ENCODE peak calls at places on chromosomes 12 and 14, in five cellular contexts. One of them, this sample, is unnamed.

GRCh38 chr12:6979021-6979420 is 8.3 kb downstream of the EMG1 start:
- DNase-seq in AG10803: no peak
- DNase-seq in endothelial cell of umbilical vein: no peak
- DNase-seq in Caco-2: no peak
- DNase-seq in left ventricle myocardium inferior: no peak
- DNase-seq in this sample: no peak

GRCh38 chr14:64279719-64280668 is 14.2 kb downstream of the ESR2 start:
- DNase-seq in AG10803: no peak
- DNase-seq in endothelial cell of umbilical vein: peak
- DNase-seq in Caco-2: no peak
- DNase-seq in left ventricle myocardium inferior: no peak
- DNase-seq in this sample: peak

GRCh38 chr12:118498171-118498570 is 121.8 kb downstream of the SUDS3 start:
- DNase-seq in AG10803: no peak
- DNase-seq in endothelial cell of umbilical vein: no peak
- DNase-seq in Caco-2: no peak
- DNase-seq in left ventricle myocardium inferior: no peak
- DNase-seq in this sample: no peak

GRCh38 chr12:78455991-78456390 is 408.6 kb upstream of the SYT1 start:
- DNase-seq in AG10803: no peak
- DNase-seq in endothelial cell of umbilical vein: no peak
- DNase-seq in Caco-2: no peak
- DNase-seq in left ventricle myocardium inferior: no peak
- DNase-seq in this sample: no peak

GRCh38 chr12:93894391-93895095 is 217.4 kb downstream of the CRADD start:
- DNase-seq in AG10803: peak
- DNase-seq in endothelial cell of umbilical vein: no peak
- DNase-seq in Caco-2: no peak
- DNase-seq in left ventricle myocardium inferior: peak
- DNase-seq in this sample: peak

GRCh38 chr12:62785941-62786559 is 148.9 kb downstream of the PPM1H start:
- DNase-seq in AG10803: peak
- DNase-seq in endothelial cell of umbilical vein: peak
- DNase-seq in Caco-2: no peak
- DNase-seq in left ventricle myocardium inferior: no peak
- DNase-seq in this sample: peak

GRCh38 chr12:117076410-117077372 is 22.5 kb downstream of the TESC start:
- DNase-seq in AG10803: no peak
- DNase-seq in endothelial cell of umbilical vein: no peak
- DNase-seq in Caco-2: no peak
- DNase-seq in left ventricle myocardium inferior: no peak
- DNase-seq in this sample: peak

GRCh38 chr14:68384335-68384734 is 408.5 kb downstream of the ZFP36L1 start:
- DNase-seq in AG10803: peak
- DNase-seq in endothelial cell of umbilical vein: no peak
- DNase-seq in Caco-2: no peak
- DNase-seq in left ventricle myocardium inferior: peak
- DNase-seq in this sample: peak

GRCh38 chr12:130451001-130451930 is 113.6 kb downstream of the PIWIL1 start:
- DNase-seq in AG10803: no peak
- DNase-seq in endothelial cell of umbilical vein: no peak
- DNase-seq in Caco-2: no peak
- DNase-seq in left ventricle myocardium inferior: no peak
- DNase-seq in this sample: no peak

GRCh38 chr14:100726812-100727564 is at the start of gene DLK1:
- DNase-seq in AG10803: no peak
- DNase-seq in endothelial cell of umbilical vein: no peak
- DNase-seq in Caco-2: no peak
- DNase-seq in left ventricle myocardium inferior: no peak
- DNase-seq in this sample: no peak

GRCh38 chr14:69288001-69288771 is 28.2 kb downstream of the GALNT16 start:
- DNase-seq in AG10803: peak
- DNase-seq in endothelial cell of umbilical vein: peak
- DNase-seq in Caco-2: no peak
- DNase-seq in left ventricle myocardium inferior: peak
- DNase-seq in this sample: peak

GRCh38 chr12:132168311-132169031 is 24.2 kb downstream of the NOC4L start:
- DNase-seq in AG10803: no peak
- DNase-seq in endothelial cell of umbilical vein: no peak
- DNase-seq in Caco-2: no peak
- DNase-seq in left ventricle myocardium inferior: peak
- DNase-seq in this sample: no peak

GRCh38 chr12:69885656-69886055 is 60.6 kb downstream of the MYRFL start:
- DNase-seq in AG10803: no peak
- DNase-seq in endothelial cell of umbilical vein: no peak
- DNase-seq in Caco-2: no peak
- DNase-seq in left ventricle myocardium inferior: no peak
- DNase-seq in this sample: no peak

GRCh38 chr12:108666326-108666995 is 32.8 kb upstream of the SELPLG start:
- DNase-seq in AG10803: peak
- DNase-seq in endothelial cell of umbilical vein: no peak
- DNase-seq in Caco-2: no peak
- DNase-seq in left ventricle myocardium inferior: peak
- DNase-seq in this sample: peak

GRCh38 chr12:120261951-120262851 is 3.3 kb downstream of the PXN start:
- DNase-seq in AG10803: no peak
- DNase-seq in endothelial cell of umbilical vein: peak
- DNase-seq in Caco-2: no peak
- DNase-seq in left ventricle myocardium inferior: no peak
- DNase-seq in this sample: no peak

GRCh38 chr14:52563120-52563519 is 10.5 kb downstream of the GPR137C start:
- DNase-seq in AG10803: peak
- DNase-seq in endothelial cell of umbilical vein: peak
- DNase-seq in Caco-2: no peak
- DNase-seq in left ventricle myocardium inferior: no peak
- DNase-seq in this sample: peak

GRCh38 chr12:86230516-86231146 is 25.6 kb downstream of the MGAT4C start:
- DNase-seq in AG10803: no peak
- DNase-seq in endothelial cell of umbilical vein: peak
- DNase-seq in Caco-2: no peak
- DNase-seq in left ventricle myocardium inferior: no peak
- DNase-seq in this sample: peak

GRCh38 chr12:130153803-130154202 is 8.5 kb upstream of the FZD10 start:
- DNase-seq in AG10803: no peak
- DNase-seq in endothelial cell of umbilical vein: no peak
- DNase-seq in Caco-2: no peak
- DNase-seq in left ventricle myocardium inferior: no peak
- DNase-seq in this sample: no peak

GRCh38 chr12:21941522-21942376 is 523 bp upstream of the ABCC9 start:
- DNase-seq in AG10803: peak
- DNase-seq in endothelial cell of umbilical vein: peak
- DNase-seq in Caco-2: peak
- DNase-seq in left ventricle myocardium inferior: peak
- DNase-seq in this sample: peak

GRCh38 chr14:102231476-102232347 is 73.3 kb downstream of the MOK start:
- DNase-seq in AG10803: no peak
- DNase-seq in endothelial cell of umbilical vein: no peak
- DNase-seq in Caco-2: no peak
- DNase-seq in left ventricle myocardium inferior: no peak
- DNase-seq in this sample: no peak

GRCh38 chr14:104450811-104451401 is 128.7 kb upstream of the C14orf180 start:
- DNase-seq in AG10803: no peak
- DNase-seq in endothelial cell of umbilical vein: no peak
- DNase-seq in Caco-2: no peak
- DNase-seq in left ventricle myocardium inferior: no peak
- DNase-seq in this sample: no peak
- TF ChIP-seq CTCF in AG10803: no peak
- TF ChIP-seq CTCF in endothelial cell of umbilical vein: no peak
- TF ChIP-seq CTCF in Caco-2: no peak
- TF ChIP-seq CTCF in left ventricle myocardium inferior: no peak
- TF ChIP-seq CTCF in this sample: no peak

GRCh38 chr12:133206390-133206789 is 25.1 kb downstream of the ZNF268 start:
- DNase-seq in AG10803: no peak
- DNase-seq in endothelial cell of umbilical vein: no peak
- DNase-seq in Caco-2: no peak
- DNase-seq in left ventricle myocardium inferior: no peak
- DNase-seq in this sample: no peak

GRCh38 chr12:133204264-133204603 is 22.9 kb downstream of the ZNF268 start:
- DNase-seq in AG10803: no peak
- DNase-seq in endothelial cell of umbilical vein: no peak
- DNase-seq in Caco-2: no peak
- DNase-seq in left ventricle myocardium inferior: no peak
- DNase-seq in this sample: no peak

GRCh38 chr12:133203344-133204263 is 22.3 kb downstream of the ZNF268 start:
- DNase-seq in AG10803: peak
- DNase-seq in endothelial cell of umbilical vein: no peak
- DNase-seq in Caco-2: no peak
- DNase-seq in left ventricle myocardium inferior: no peak
- DNase-seq in this sample: peak

GRCh38 chr12:133201888-133202287 is 20.6 kb downstream of the ZNF268 start:
- DNase-seq in AG10803: no peak
- DNase-seq in endothelial cell of umbilical vein: no peak
- DNase-seq in Caco-2: no peak
- DNase-seq in left ventricle myocardium inferior: no peak
- DNase-seq in this sample: no peak

GRCh38 chr12:133202493-133203343 is 21.4 kb downstream of the ZNF268 start:
- DNase-seq in AG10803: no peak
- DNase-seq in endothelial cell of umbilical vein: no peak
- DNase-seq in Caco-2: no peak
- DNase-seq in left ventricle myocardium inferior: no peak
- DNase-seq in this sample: no peak
- H3K4me3 ChIP-seq in AG10803: no peak
- H3K4me3 ChIP-seq in endothelial cell of umbilical vein: no peak
- H3K4me3 ChIP-seq in Caco-2: no peak
- H3K4me3 ChIP-seq in left ventricle myocardium inferior: no peak
- H3K4me3 ChIP-seq in this sample: no peak

GRCh38 chr14:61716956-61717355 is 21.6 kb downstream of the HIF1A start:
- DNase-seq in AG10803: no peak
- DNase-seq in endothelial cell of umbilical vein: no peak
- DNase-seq in Caco-2: no peak
- DNase-seq in left ventricle myocardium inferior: no peak
- DNase-seq in this sample: no peak

GRCh38 chr14:61712137-61712536 is 16.8 kb downstream of the HIF1A start:
- DNase-seq in AG10803: no peak
- DNase-seq in endothelial cell of umbilical vein: no peak
- DNase-seq in Caco-2: no peak
- DNase-seq in left ventricle myocardium inferior: no peak
- DNase-seq in this sample: peak

GRCh38 chr14:61718039-61718438 is 22.7 kb downstream of the HIF1A start:
- DNase-seq in AG10803: no peak
- DNase-seq in endothelial cell of umbilical vein: no peak
- DNase-seq in Caco-2: no peak
- DNase-seq in left ventricle myocardium inferior: no peak
- DNase-seq in this sample: no peak

GRCh38 chr14:61710853-61711817 is 15.8 kb downstream of the HIF1A start:
- DNase-seq in AG10803: no peak
- DNase-seq in endothelial cell of umbilical vein: peak
- DNase-seq in Caco-2: no peak
- DNase-seq in left ventricle myocardium inferior: no peak
- DNase-seq in this sample: peak

GRCh38 chr14:61713724-61714437 is 18.6 kb downstream of the HIF1A start:
- DNase-seq in AG10803: no peak
- DNase-seq in endothelial cell of umbilical vein: no peak
- DNase-seq in Caco-2: no peak
- DNase-seq in left ventricle myocardium inferior: no peak
- DNase-seq in this sample: no peak
- TF ChIP-seq CTCF in AG10803: no peak
- TF ChIP-seq CTCF in endothelial cell of umbilical vein: no peak
- TF ChIP-seq CTCF in Caco-2: no peak
- TF ChIP-seq CTCF in left ventricle myocardium inferior: no peak
- TF ChIP-seq CTCF in this sample: no peak

DNA sequence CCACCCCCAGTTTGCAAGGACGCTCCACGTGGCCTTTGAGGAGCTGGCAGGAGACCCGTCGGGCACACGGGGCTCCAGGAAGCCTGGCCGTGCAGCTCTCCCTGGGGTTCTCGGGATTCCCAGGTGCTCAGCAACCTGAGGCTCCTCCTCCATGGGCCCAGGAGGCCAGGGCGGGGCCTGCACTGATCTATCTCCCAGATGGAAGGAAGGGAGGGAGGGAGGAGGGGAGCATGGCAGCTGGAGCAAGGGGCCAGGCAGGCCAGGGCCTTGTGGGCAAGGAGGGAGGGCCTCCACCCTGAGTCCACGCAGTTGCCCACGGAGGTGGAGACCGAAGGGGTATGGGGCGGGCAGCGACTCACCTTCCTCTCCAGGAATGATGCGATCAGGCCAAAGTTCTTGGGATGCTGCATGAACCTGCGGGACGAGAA is 127.3 kb downstream of the RFLNA start:
- DNase-seq in AG10803: no peak
- DNase-seq in endothelial cell of umbilical vein: no peak
- DNase-seq in Caco-2: no peak
- DNase-seq in left ventricle myocardium inferior: no peak
- DNase-seq in this sample: no peak
- H3K4me3 ChIP-seq in AG10803: peak
- H3K4me3 ChIP-seq in endothelial cell of umbilical vein: no peak
- H3K4me3 ChIP-seq in Caco-2: no peak
- H3K4me3 ChIP-seq in left ventricle myocardium inferior: peak
- H3K4me3 ChIP-seq in this sample: no peak

DNA sequence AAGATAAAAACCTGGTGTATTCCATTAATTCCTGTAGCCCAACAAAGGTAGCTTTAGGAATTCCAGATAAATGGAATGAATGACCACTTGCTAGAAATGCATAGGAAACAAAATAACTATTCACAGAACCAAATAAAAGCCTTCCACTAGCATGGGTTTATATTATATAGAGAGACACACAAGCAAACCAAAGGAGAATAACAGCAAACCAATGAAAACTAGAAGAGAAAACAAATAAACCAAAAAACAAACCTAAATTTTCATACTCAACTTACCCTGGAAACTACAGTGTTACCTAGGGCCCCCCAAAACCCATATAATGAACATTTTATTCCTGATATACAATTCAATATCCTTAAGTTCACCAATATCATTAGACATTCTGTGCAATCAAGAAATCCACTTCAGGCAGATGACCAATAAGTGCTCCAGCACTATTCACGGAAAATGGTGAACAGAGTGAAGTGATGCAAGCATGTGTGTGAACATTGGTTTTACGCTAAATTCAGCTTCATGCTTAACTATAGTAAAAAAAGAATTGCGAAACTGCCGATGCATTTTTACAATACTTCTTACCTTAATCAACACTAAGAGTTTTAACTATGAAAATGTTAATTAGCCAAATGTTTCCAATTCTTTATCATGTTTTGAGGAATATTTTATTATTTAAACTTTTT is 1108.4 kb upstream of the TMEM132C start:
- DNase-seq in AG10803: no peak
- DNase-seq in endothelial cell of umbilical vein: no peak
- DNase-seq in Caco-2: no peak
- DNase-seq in left ventricle myocardium inferior: no peak
- DNase-seq in this sample: no peak
- TF ChIP-seq CTCF in AG10803: no peak
- TF ChIP-seq CTCF in endothelial cell of umbilical vein: no peak
- TF ChIP-seq CTCF in Caco-2: no peak
- TF ChIP-seq CTCF in left ventricle myocardium inferior: no peak
- TF ChIP-seq CTCF in this sample: no peak